ENCODE peak calls at places on chromosomes 6 and 20, in four cellular contexts. H, U, V and Y are unnamed samples.

GRCh38 chr20:57698191-57698866 is 11.5 kb downstream of the PMEPA1 start:
- DNase-seq in V (no peak), H (peak; percentile 100), U (no peak), Y (no peak)

GRCh38 chr6:111173341-111173740 is 86.0 kb downstream of the SLC16A10 start:
- DNase-seq in U (no peak), V (no peak), H (no peak), Y (no peak)

GRCh38 chr6:163248051-163248450 is 166.5 kb upstream of the QKI start:
- DNase-seq in V (no peak), U (no peak), H (no peak), Y (no peak)

GRCh38 chr6:21915707-21916399 is 322.3 kb downstream of the SOX4 start:
- DNase-seq in V (no peak), U (no peak), H (peak; percentile 52), Y (no peak)

GRCh38 chr6:40413231-40413755 is 173.9 kb downstream of the LRFN2 start:
- DNase-seq in H (no peak), V (no peak), U (no peak), Y (no peak)

GRCh38 chr6:67888546-67888885 is 746.6 kb upstream of the ADGRB3 start:
- DNase-seq in U (no peak), H (no peak), V (no peak), Y (no peak)

GRCh38 chr6:74280130-74280692 is 584.2 kb downstream of the CD109 start:
- DNase-seq in U (no peak), V (no peak), H (no peak), Y (no peak)

GRCh38 chr6:167153523-167153959 is 4.2 kb downstream of the GPR31 start:
- DNase-seq in U (no peak), V (no peak), H (no peak), Y (no peak)

GRCh38 chr6:106626485-106626884 is 2.8 kb downstream of the RTN4IP1 start:
- DNase-seq in H (no peak), U (no peak), V (peak; percentile 38), Y (no peak)

GRCh38 chr6:79949235-79949634 is 1.9 kb upstream of the ELOVL4 start:
- DNase-seq in H (peak; percentile 80), V (peak; percentile 72), U (peak; percentile 42), Y (peak; percentile 37)

GRCh38 chr6:157398151-157398550 is 17.2 kb downstream of the ZDHHC14 start:
- DNase-seq in U (no peak), V (no peak), H (no peak), Y (no peak)

GRCh38 chr20:44247676-44248419 is 740 bp downstream of the GDAP1L1 start:
- DNase-seq in H (peak; percentile 25), V (peak; percentile 88), U (no peak), Y (no peak)

GRCh38 chr6:158711264-158711663 is 61.4 kb downstream of the SYTL3 start:
- DNase-seq in V (no peak), H (no peak), U (no peak), Y (no peak)

GRCh38 chr6:27138837-27139752 is 108.4 kb upstream of the PRSS16 start:
- DNase-seq in V (peak; percentile 63), U (peak; percentile 46), H (peak; percentile 30), Y (peak; percentile 64)

GRCh38 chr6:111714403-111715270 is 109.0 kb upstream of the TRAF3IP2 start:
- DNase-seq in H (no peak), V (no peak), U (no peak), Y (no peak)

GRCh38 chr20:53171065-53171464 is 198.9 kb downstream of the TSHZ2 start:
- DNase-seq in H (no peak), U (no peak), V (no peak), Y (no peak)

GRCh38 chr6:56637640-56638039 is 5.0 kb downstream of the DST start:
- DNase-seq in H (peak; percentile 65), U (no peak), V (peak; percentile 61), Y (no peak)

GRCh38 chr6:139919107-139920026 is 544.9 kb upstream of the CITED2 start:
- DNase-seq in V (no peak), U (no peak), H (no peak), Y (no peak)

GRCh38 chr20:31535298-31535697 is 21.1 kb downstream of the HM13 start:
- DNase-seq in V (no peak), U (no peak), H (no peak), Y (no peak)

GRCh38 chr6:7463785-7464184 is 74.2 kb downstream of the RIOK1 start:
- DNase-seq in U (no peak), H (no peak), V (peak; percentile 58), Y (no peak)

GRCh38 chr6:106477790-106478189 is 117.3 kb downstream of the CRYBG1 start:
- DNase-seq in H (no peak), V (no peak), U (no peak), Y (no peak)

GRCh38 chr6:113734886-113735481 is 122.2 kb upstream of the MARCKS start:
- DNase-seq in H (peak; percentile 36), V (no peak), U (no peak), Y (no peak)

GRCh38 chr20:62765021-62765420 is 31.3 kb upstream of the MRGBP start:
- DNase-seq in V (no peak), U (no peak), H (no peak), Y (no peak)

GRCh38 chr6:18277181-18278006 is 13.1 kb upstream of the DEK start:
- DNase-seq in U (no peak), H (peak; percentile 15), V (peak; percentile 41), Y (no peak)